ENCODE peak calls at places on chromosomes 13 and 19, in six cellular contexts. G, R, I, K, S and U are unnamed samples.

GRCh38 chr19:15902254-15902653 is 4.4 kb upstream of the CYP4F2 start:
- DNase-seq in K (no peak), R (no peak), I (no peak), G (no peak), S (no peak), U (no peak)

GRCh38 chr19:19591133-19591825 is 27.2 kb downstream of the PBX4 start:
- DNase-seq in I (peak), R (peak), K (no peak), G (no peak), S (peak), U (no peak)

GRCh38 chr13:82305588-82305987 is 1576.7 kb downstream of the SLITRK1 start:
- DNase-seq in S (no peak), I (no peak), K (no peak), G (no peak), R (no peak), U (no peak)

GRCh38 chr13:32838985-32839384 is 177.2 kb upstream of the KL start:
- DNase-seq in K (no peak), G (peak), R (no peak), S (no peak), I (peak), U (no peak)

GRCh38 chr19:6767357-6768235 is at the start of gene SH2D3A:
- DNase-seq in R (peak), S (peak), K (peak), G (peak), I (peak), U (peak)

GRCh38 chr19:33679696-33680095 is 57.9 kb downstream of the CHST8 start:
- DNase-seq in I (no peak), G (peak), R (no peak), K (no peak), S (no peak), U (no peak)

GRCh38 chr19:13356686-13357280 is 149.5 kb downstream of the CACNA1A start:
- DNase-seq in R (no peak), S (no peak), I (no peak), K (no peak), G (no peak), U (no peak)

GRCh38 chr13:46113596-46113995 is 8.8 kb upstream of the CPB2 start:
- DNase-seq in G (no peak), R (no peak), S (no peak), K (no peak), I (no peak), U (no peak)

GRCh38 chr13:44317752-44318550 is 55.7 kb upstream of the SERP2 start:
- DNase-seq in S (no peak), G (no peak), K (no peak), I (no peak), R (no peak), U (no peak)